ENCODE peak calls at places on chromosome 11, in eight cellular contexts. W is transverse colon, X is IMR-90, H is bronchial epithelial cell, T is fibroblast of mammary gland, D is mucosa of descending colon, Y is colonic mucosa, G is left lung. U is an unnamed sample.

GRCh38 chr11:26827567-26828037 is 105.7 kb upstream of the SLC5A12 start:
- DNase-seq in W (no peak), X (peak; percentile 30), H (no peak), T (no peak), D (no peak), Y (no peak), G (no peak), U (peak; percentile 39)

GRCh38 chr11:64865286-64866172 is 12.9 kb downstream of the EHD1 start:
- DNase-seq in W (no peak), X (peak; percentile 92), H (no peak), T (peak; percentile 95), D (no peak), Y (no peak), G (no peak), U (peak; percentile 85)

GRCh38 chr11:36469063-36469462 is 41.0 kb downstream of the TRAF6 start:
- DNase-seq in W (no peak), X (no peak), H (no peak), T (peak; percentile 14), D (no peak), Y (no peak), G (no peak), U (no peak)

GRCh38 chr11:70751142-70751734 is 352.9 kb downstream of the CTTN start:
- DNase-seq in W (no peak), X (no peak), H (peak; percentile 4), T (no peak), D (no peak), Y (no peak), G (no peak), U (no peak)

GRCh38 chr11:76810151-76810853 is 27.1 kb downstream of the TSKU start:
- DNase-seq in W (peak; percentile 64), X (no peak), H (peak; percentile 22), T (peak; percentile 43), D (no peak), Y (peak; percentile 75), G (no peak), U (no peak)

GRCh38 chr11:92180664-92181251 is 43.9 kb upstream of the FAT3 start:
- DNase-seq in W (no peak), X (peak; percentile 47), H (peak; percentile 53), T (peak; percentile 62), D (no peak), Y (no peak), G (no peak), U (peak; percentile 84)

GRCh38 chr11:108508653-108509593 is 10.7 kb upstream of the POGLUT3 start:
- DNase-seq in W (no peak), X (no peak), H (no peak), T (no peak), D (no peak), Y (no peak), G (no peak), U (no peak)

GRCh38 chr11:43558556-43559127 is 121.9 kb upstream of the HSD17B12 start:
- DNase-seq in W (no peak), X (no peak), H (no peak), T (no peak), D (no peak), Y (no peak), G (no peak), U (no peak)

GRCh38 chr11:82267186-82267585 is 466.5 kb downstream of the FAM181B start:
- DNase-seq in W (no peak), X (no peak), H (peak; percentile 42), T (no peak), D (no peak), Y (no peak), G (no peak), U (no peak)

GRCh38 chr11:25119416-25119815 is 622.6 kb downstream of the LUZP2 start:
- DNase-seq in W (no peak), X (no peak), H (no peak), T (no peak), D (no peak), Y (no peak), G (no peak), U (no peak)

GRCh38 chr11:62788991-62789390 is 1.8 kb downstream of the TMEM179B start:
- DNase-seq in W (no peak), X (no peak), H (no peak), T (no peak), D (no peak), Y (no peak), G (no peak), U (no peak)
- H3K4me3 ChIP-seq in W (no peak overlapping the region), X (no peak overlapping the region), H (no peak overlapping the region), T (no peak overlapping the region), D (no peak overlapping the region), Y (no peak overlapping the region), G (no peak overlapping the region), U (no peak overlapping the region)

GRCh38 chr11:106076923-106077608 is at the start of gene KBTBD3:
- DNase-seq in W (peak; percentile 99), X (peak; percentile 99), H (peak; percentile 99), T (peak; percentile 99), D (peak; percentile 98), Y (peak; percentile 98), G (peak; percentile 99), U (peak; percentile 99)
- TF ChIP-seq CTCF in W (peak; percentile 48), X (no peak), H (peak; percentile 58), T (peak; percentile 25), D (peak; percentile 18), Y (no peak), G (no peak), U (peak; percentile 44)

GRCh38 chr11:119421941-119422504 is 949 bp downstream of the THY1 start:
- DNase-seq in W (no peak), X (peak; percentile 24), H (no peak), T (no peak), D (no peak), Y (no peak), G (no peak), U (peak; percentile 42)
- H3K4me3 ChIP-seq in W (peak overlapping the region; percentile 42), X (peak overlapping the region; percentile 77), H (no peak overlapping the region), T (peak overlapping the region; percentile 95), D (no peak overlapping the region), Y (peak overlapping the region; percentile 27), G (peak overlapping the region; percentile 47), U (peak overlapping the region; percentile 86)

GRCh38 chr11:520428-521178 is 13.6 kb upstream of the RNH1 start:
- DNase-seq in W (no peak), X (no peak), H (no peak), T (no peak), D (no peak), Y (no peak), G (peak; percentile 75), U (no peak)

GRCh38 chr11:515131-515530 is 8.1 kb upstream of the RNH1 start:
- DNase-seq in W (no peak), X (no peak), H (peak; percentile 100), T (no peak), D (no peak), Y (no peak), G (no peak), U (no peak)

GRCh38 chr11:521179-521688 is 14.1 kb downstream of the HRAS start:
- DNase-seq in W (no peak), X (no peak), H (no peak), T (no peak), D (no peak), Y (no peak), G (no peak), U (no peak)

GRCh38 chr11:516400-516799 is 9.4 kb upstream of the RNH1 start:
- DNase-seq in W (no peak), X (no peak), H (no peak), T (no peak), D (no peak), Y (no peak), G (no peak), U (no peak)

GRCh38 chr11:518463-519202 is 11.6 kb upstream of the RNH1 start:
- DNase-seq in W (peak; percentile 95), X (peak; percentile 89), H (peak; percentile 93), T (peak; percentile 96), D (peak; percentile 96), Y (peak; percentile 95), G (peak; percentile 97), U (peak; percentile 89)
- TF ChIP-seq CTCF in W (peak; percentile 97), X (peak; percentile 100), H (peak; percentile 86), T (no peak), D (peak; percentile 99), Y (peak; percentile 100), G (peak; percentile 100), U (peak; percentile 72)

GRCh38 chr11:94742645-94743044 is 25.5 kb upstream of the AMOTL1 start:
- DNase-seq in W (no peak), X (no peak), H (no peak), T (no peak), D (no peak), Y (no peak), G (no peak), U (no peak)

GRCh38 chr11:94738746-94739145 is 29.4 kb upstream of the AMOTL1 start:
- DNase-seq in W (no peak), X (no peak), H (no peak), T (no peak), D (no peak), Y (no peak), G (no peak), U (no peak)

GRCh38 chr11:94739331-94739730 is 28.8 kb upstream of the AMOTL1 start:
- DNase-seq in W (no peak), X (no peak), H (no peak), T (no peak), D (no peak), Y (no peak), G (no peak), U (no peak)

GRCh38 chr11:94740975-94741707 is 27.0 kb upstream of the AMOTL1 start:
- DNase-seq in W (no peak), X (peak; percentile 69), H (peak; percentile 77), T (peak; percentile 63), D (peak; percentile 29), Y (no peak), G (peak; percentile 67), U (peak; percentile 63)

GRCh38 chr11:94740083-94740974 is 27.8 kb upstream of the AMOTL1 start:
- DNase-seq in W (peak; percentile 24), X (no peak), H (no peak), T (no peak), D (peak; percentile 37), Y (peak; percentile 48), G (peak; percentile 81), U (peak; percentile 17)
- H3K4me3 ChIP-seq in W (peak overlapping the region; percentile 46), X (peak overlapping the region; percentile 44), H (peak overlapping the region; percentile 18), T (peak overlapping the region; percentile 55), D (no peak overlapping the region), Y (peak overlapping the region; percentile 40), G (peak overlapping the region; percentile 47), U (peak overlapping the region; percentile 64)

U was measured in fibroblast of lung.